ENCODE peak calls at places on chromosomes 13 and 19, in five cellular contexts. One of them, this sample, is unnamed.

GRCh38 chr13:112783946-112784500 is 94.2 kb downstream of the ATP11A start:
- DNase-seq in HCT116: no peak
- DNase-seq in GM13977: no peak
- DNase-seq in neural progenitor cell: no peak
- DNase-seq in ovary: no peak
- DNase-seq in this sample: no peak

GRCh38 chr13:62250501-62251175 is 835.0 kb upstream of the PCDH20 start:
- DNase-seq in HCT116: no peak
- DNase-seq in GM13977: no peak
- DNase-seq in neural progenitor cell: no peak
- DNase-seq in ovary: no peak
- DNase-seq in this sample: no peak

GRCh38 chr19:48644839-48645651 is 942 bp downstream of the CA11 start:
- DNase-seq in HCT116: peak; percentile 69
- DNase-seq in GM13977: peak; percentile 80
- DNase-seq in neural progenitor cell: peak; percentile 90
- DNase-seq in ovary: peak; percentile 87
- DNase-seq in this sample: peak; percentile 65

GRCh38 chr19:23799321-23799720 is 40.6 kb upstream of the ZNF681 start:
- DNase-seq in HCT116: no peak
- DNase-seq in GM13977: no peak
- DNase-seq in neural progenitor cell: no peak
- DNase-seq in ovary: no peak
- DNase-seq in this sample: peak; percentile 19

GRCh38 chr19:49113762-49114629 is at the start of gene LIN7B:
- DNase-seq in HCT116: peak; percentile 52
- DNase-seq in GM13977: peak; percentile 96
- DNase-seq in neural progenitor cell: peak; percentile 84
- DNase-seq in ovary: peak; percentile 59
- DNase-seq in this sample: peak; percentile 86

GRCh38 chr19:10114651-10115391 is 3.3 kb downstream of the P2RY11 start:
- DNase-seq in HCT116: no peak
- DNase-seq in GM13977: no peak
- DNase-seq in neural progenitor cell: no peak
- DNase-seq in ovary: no peak
- DNase-seq in this sample: peak; percentile 71

GRCh38 chr13:32984857-32985626 is 31.2 kb upstream of the KL start:
- DNase-seq in HCT116: no peak
- DNase-seq in GM13977: no peak
- DNase-seq in neural progenitor cell: no peak
- DNase-seq in ovary: no peak
- DNase-seq in this sample: no peak

GRCh38 chr13:101576452-101576851 is 124.0 kb downstream of the ITGBL1 start:
- DNase-seq in HCT116: no peak
- DNase-seq in GM13977: no peak
- DNase-seq in neural progenitor cell: no peak
- DNase-seq in ovary: no peak
- DNase-seq in this sample: no peak

GRCh38 chr13:27793377-27794074 is 1.2 kb downstream of the GSX1 start:
- DNase-seq in HCT116: no peak
- DNase-seq in GM13977: no peak
- DNase-seq in neural progenitor cell: no peak
- DNase-seq in ovary: no peak
- DNase-seq in this sample: no peak

DNA sequence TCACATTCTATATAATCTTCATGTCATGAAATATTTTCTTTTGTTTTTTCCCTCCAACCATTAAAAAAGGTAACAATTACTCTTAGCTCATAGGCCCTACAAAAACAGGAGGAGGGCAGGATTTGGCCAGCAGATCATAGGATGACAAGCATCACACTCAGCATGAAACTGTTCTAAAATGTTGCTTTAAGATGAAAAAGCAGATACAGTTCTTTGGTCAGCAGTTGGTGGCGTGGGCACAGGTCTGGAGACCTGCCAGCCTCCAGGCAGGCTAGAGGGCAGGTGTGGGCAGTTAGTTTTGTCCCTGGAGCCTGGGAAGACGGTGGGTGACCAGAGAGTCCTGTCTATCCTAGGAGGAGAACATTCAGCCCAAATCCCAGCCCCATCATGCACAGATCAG is at the start of gene EDDM13:
- DNase-seq in HCT116: no peak
- DNase-seq in GM13977: no peak
- DNase-seq in neural progenitor cell: no peak
- DNase-seq in ovary: no peak
- DNase-seq in this sample: no peak
- TF ChIP-seq CTCF in HCT116: no peak
- TF ChIP-seq CTCF in GM13977: no peak
- TF ChIP-seq CTCF in neural progenitor cell: no peak
- TF ChIP-seq CTCF in ovary: no peak
- TF ChIP-seq CTCF in this sample: no peak

DNA sequence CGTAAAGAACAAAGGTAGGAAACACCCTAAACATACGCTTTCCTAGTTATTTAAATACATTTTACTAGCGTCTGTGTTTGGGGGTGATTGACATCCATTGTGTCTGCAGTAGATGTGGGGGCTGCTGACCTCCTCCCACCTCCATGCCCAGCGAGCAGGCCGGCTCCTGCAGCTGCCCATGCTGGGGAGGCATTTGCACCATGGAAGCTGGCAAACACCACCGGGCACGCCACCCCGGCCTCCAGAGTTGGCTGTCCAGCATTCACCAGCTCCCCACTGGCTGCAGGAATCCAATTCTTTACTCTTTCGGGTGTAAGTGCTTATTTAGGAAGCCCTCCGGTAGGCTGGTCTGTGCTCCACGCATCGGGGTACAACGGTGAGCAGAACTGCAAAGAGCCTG is 115.4 kb upstream of the USP29 start:
- DNase-seq in HCT116: no peak
- DNase-seq in GM13977: no peak
- DNase-seq in neural progenitor cell: no peak
- DNase-seq in ovary: no peak
- DNase-seq in this sample: no peak
- TF ChIP-seq CTCF in HCT116: no peak
- TF ChIP-seq CTCF in GM13977: no peak
- TF ChIP-seq CTCF in neural progenitor cell: no peak
- TF ChIP-seq CTCF in ovary: no peak
- TF ChIP-seq CTCF in this sample: no peak

GRCh38 chr19:1505012-1505411 is 7.8 kb downstream of the ADAMTSL5 start:
- DNase-seq in HCT116: no peak
- DNase-seq in GM13977: no peak
- DNase-seq in neural progenitor cell: no peak
- DNase-seq in ovary: no peak
- DNase-seq in this sample: no peak

GRCh38 chr19:1503925-1504430 is 8.8 kb downstream of the ADAMTSL5 start:
- DNase-seq in HCT116: no peak
- DNase-seq in GM13977: no peak
- DNase-seq in neural progenitor cell: no peak
- DNase-seq in ovary: no peak
- DNase-seq in this sample: no peak

GRCh38 chr19:1502433-1503088 is 10.3 kb downstream of the ADAMTSL5 start:
- DNase-seq in HCT116: no peak
- DNase-seq in GM13977: no peak
- DNase-seq in neural progenitor cell: no peak
- DNase-seq in ovary: no peak
- DNase-seq in this sample: no peak

GRCh38 chr19:1501200-1501595 is 10.2 kb downstream of the REEP6 start:
- DNase-seq in HCT116: no peak
- DNase-seq in GM13977: no peak
- DNase-seq in neural progenitor cell: no peak
- DNase-seq in ovary: no peak
- DNase-seq in this sample: no peak

GRCh38 chr19:1503089-1503924 is 9.5 kb downstream of the ADAMTSL5 start:
- DNase-seq in HCT116: no peak
- DNase-seq in GM13977: peak; percentile 76
- DNase-seq in neural progenitor cell: peak; percentile 86
- DNase-seq in ovary: peak; percentile 49
- DNase-seq in this sample: peak; percentile 68
- TF ChIP-seq CTCF in HCT116: no peak
- TF ChIP-seq CTCF in GM13977: peak; percentile 87
- TF ChIP-seq CTCF in neural progenitor cell: peak; percentile 79
- TF ChIP-seq CTCF in ovary: peak; percentile 45
- TF ChIP-seq CTCF in this sample: peak; percentile 77

GRCh38 chr19:5504115-5504514 is 48.9 kb downstream of the ZNRF4 start:
- DNase-seq in HCT116: no peak
- DNase-seq in GM13977: no peak
- DNase-seq in neural progenitor cell: no peak
- DNase-seq in ovary: no peak
- DNase-seq in this sample: no peak
- TF ChIP-seq CTCF in HCT116: no peak
- TF ChIP-seq CTCF in GM13977: no peak
- TF ChIP-seq CTCF in neural progenitor cell: no peak
- TF ChIP-seq CTCF in ovary: no peak
- TF ChIP-seq CTCF in this sample: no peak

DNA sequence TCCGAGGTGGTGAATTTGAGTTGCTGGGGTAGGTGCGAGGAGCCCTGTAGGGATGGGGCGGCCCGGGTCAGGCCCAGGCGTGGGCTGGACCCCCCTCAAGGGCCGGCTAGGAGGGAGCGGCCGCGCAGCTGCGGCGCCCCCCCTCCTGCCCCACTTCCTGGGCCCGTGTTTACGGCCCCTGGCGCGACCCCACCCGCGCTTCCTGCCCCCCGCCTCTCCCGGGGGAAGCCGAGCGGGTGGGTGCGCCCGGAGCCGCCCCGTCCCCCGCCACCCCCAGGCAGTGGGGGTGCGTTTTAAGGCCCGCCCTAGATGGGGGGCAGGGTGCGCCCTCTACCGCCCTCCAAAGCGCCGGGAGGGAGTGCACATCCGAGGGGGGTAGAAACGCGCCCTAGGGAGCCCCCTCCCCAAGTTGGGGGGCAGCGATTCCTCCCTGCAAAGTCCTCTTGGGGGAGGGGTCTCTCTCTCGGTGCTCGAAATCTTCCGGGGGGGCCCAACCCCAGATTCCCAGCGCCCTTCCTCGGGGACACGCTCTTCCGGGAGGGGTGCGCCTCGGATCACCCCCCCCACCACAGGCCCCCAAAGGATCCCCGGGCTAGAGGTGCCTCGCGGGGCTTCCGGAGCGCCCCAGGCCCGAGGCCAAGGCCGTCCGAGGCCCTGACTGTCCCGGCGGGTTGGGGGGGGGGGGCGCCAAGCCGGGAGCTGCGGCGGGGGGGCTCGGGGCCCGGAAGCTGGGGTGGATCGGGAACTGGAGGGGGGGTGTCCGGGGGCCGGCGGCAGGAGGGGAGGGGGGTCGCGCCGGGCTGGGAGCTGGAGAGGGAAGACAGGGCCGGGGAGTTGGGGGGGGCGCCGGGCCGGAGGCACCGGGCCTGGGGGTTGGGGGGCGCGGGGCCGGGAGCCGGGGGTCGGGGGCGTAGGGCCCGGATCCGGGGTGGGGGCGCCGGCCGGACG is 807 bp downstream of the TLE5 start:
- DNase-seq in HCT116: no peak
- DNase-seq in GM13977: peak; percentile 87
- DNase-seq in neural progenitor cell: no peak
- DNase-seq in ovary: peak; percentile 78
- DNase-seq in this sample: peak; percentile 70
- TF ChIP-seq CTCF in HCT116: no peak
- TF ChIP-seq CTCF in GM13977: peak; percentile 39
- TF ChIP-seq CTCF in neural progenitor cell: peak; percentile 42
- TF ChIP-seq CTCF in ovary: no peak
- TF ChIP-seq CTCF in this sample: peak; percentile 54

GRCh38 chr13:93398167-93398566 is 171.6 kb downstream of the GPC6 start:
- DNase-seq in HCT116: no peak
- DNase-seq in GM13977: no peak
- DNase-seq in neural progenitor cell: no peak
- DNase-seq in ovary: no peak
- DNase-seq in this sample: no peak
- TF ChIP-seq CTCF in HCT116: no peak
- TF ChIP-seq CTCF in GM13977: no peak
- TF ChIP-seq CTCF in neural progenitor cell: no peak
- TF ChIP-seq CTCF in ovary: no peak
- TF ChIP-seq CTCF in this sample: no peak

DNA sequence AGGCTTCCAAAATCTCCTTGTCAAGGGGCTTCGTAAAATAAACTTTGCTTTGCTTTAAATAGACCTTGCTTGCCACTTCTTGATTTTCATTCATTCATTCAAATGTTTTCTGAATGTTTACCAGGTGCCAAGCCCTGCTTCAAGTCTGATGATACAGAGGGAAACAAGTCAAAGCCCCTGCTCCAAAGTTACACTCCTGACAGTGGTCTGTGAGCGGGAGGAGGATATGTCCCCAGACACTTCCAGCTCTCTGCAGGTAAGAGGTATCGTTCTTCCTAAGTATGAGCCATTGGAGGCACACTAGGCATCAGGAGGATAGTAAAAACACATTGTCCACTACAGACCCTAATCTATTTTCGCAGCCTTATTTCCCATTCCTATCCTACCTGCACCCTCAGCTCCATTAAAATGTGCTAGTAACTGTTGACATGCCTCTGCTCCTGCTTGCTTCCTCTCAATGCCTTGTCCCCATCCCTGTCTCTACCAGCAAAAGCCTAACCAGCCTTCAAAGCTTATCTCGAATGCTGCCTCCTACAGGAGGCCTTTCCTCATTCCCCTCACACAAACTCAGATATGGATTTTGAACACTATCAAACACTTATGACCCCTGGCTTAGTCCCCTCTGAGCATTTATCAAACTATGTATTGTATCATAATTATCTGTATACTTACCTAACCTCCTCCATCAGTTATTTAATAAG is 6.2 kb upstream of the WBP4 start:
- DNase-seq in HCT116: no peak
- DNase-seq in GM13977: no peak
- DNase-seq in neural progenitor cell: peak; percentile 31
- DNase-seq in ovary: no peak
- DNase-seq in this sample: no peak
- TF ChIP-seq CTCF in HCT116: no peak
- TF ChIP-seq CTCF in GM13977: peak; percentile 42
- TF ChIP-seq CTCF in neural progenitor cell: peak; percentile 46
- TF ChIP-seq CTCF in ovary: no peak
- TF ChIP-seq CTCF in this sample: peak; percentile 28

GRCh38 chr13:41458939-41459753 is 1.8 kb downstream of the RGCC start:
- DNase-seq in HCT116: peak; percentile 28
- DNase-seq in GM13977: peak; percentile 67
- DNase-seq in neural progenitor cell: peak; percentile 22
- DNase-seq in ovary: no peak
- DNase-seq in this sample: no peak

GRCh38 chr13:41458187-41458938 is 1.0 kb downstream of the RGCC start:
- DNase-seq in HCT116: no peak
- DNase-seq in GM13977: peak; percentile 39
- DNase-seq in neural progenitor cell: peak; percentile 54
- DNase-seq in ovary: no peak
- DNase-seq in this sample: peak; percentile 52

GRCh38 chr13:41460930-41461329 is 3.6 kb downstream of the RGCC start:
- DNase-seq in HCT116: no peak
- DNase-seq in GM13977: no peak
- DNase-seq in neural progenitor cell: no peak
- DNase-seq in ovary: no peak
- DNase-seq in this sample: no peak

GRCh38 chr13:41461527-41462124 is 4.3 kb downstream of the RGCC start:
- DNase-seq in HCT116: no peak
- DNase-seq in GM13977: no peak
- DNase-seq in neural progenitor cell: no peak
- DNase-seq in ovary: no peak
- DNase-seq in this sample: peak; percentile 22

DNA sequence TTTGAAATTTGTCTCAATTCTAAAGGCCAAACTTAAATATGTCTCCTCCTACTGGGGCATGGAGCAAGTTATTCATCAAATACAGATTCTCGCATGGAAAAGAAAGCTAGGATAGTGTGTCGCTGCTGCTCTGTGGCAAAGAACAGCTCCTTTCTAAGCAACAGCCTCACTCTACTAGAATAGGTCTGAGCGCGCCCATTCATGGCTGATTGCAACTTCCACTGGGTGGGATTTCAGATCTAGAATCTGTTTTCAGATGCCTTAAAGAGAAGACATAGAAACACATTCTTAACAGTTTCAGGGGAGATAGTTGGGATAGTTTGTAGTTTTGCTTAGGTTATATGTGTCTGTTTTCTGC is 2.4 kb downstream of the RGCC start:
- DNase-seq in HCT116: no peak
- DNase-seq in GM13977: no peak
- DNase-seq in neural progenitor cell: no peak
- DNase-seq in ovary: no peak
- DNase-seq in this sample: no peak
- TF ChIP-seq CTCF in HCT116: no peak
- TF ChIP-seq CTCF in GM13977: no peak
- TF ChIP-seq CTCF in neural progenitor cell: no peak
- TF ChIP-seq CTCF in ovary: no peak
- TF ChIP-seq CTCF in this sample: no peak